ENCODE peak calls at places on chromosomes 2 and 18, in ten cellular contexts. P is AG08395; B is putamen; H is NCI-H1092 treated with DMSO at 0.1 percent for 48 hours; T is stomach; G is KG1; W is IMR-90; Y is GM20000; F is SK-N-DZ; X is stimulated activated CD8-positive, alpha-beta memory T cell treated with anti-CD3 and anti-CD28 coated beads, Interleukin-2, amount 100 ng/mL, for 48 hours. A is an unnamed sample.

GRCh38 chr2:217911283-217911965 is 91.4 kb downstream of the TNS1 start:
- DNase-seq in P (peak; percentile 66), B (no peak), H (no peak), T (no peak), G (no peak), W (no peak), Y (no peak), F (no peak), X (no peak), A (no peak)

GRCh38 chr2:238505119-238505891 is 78.6 kb downstream of the ASB1 start:
- DNase-seq in P (no peak), B (no peak), H (no peak), T (no peak), G (no peak), W (peak; percentile 30), Y (no peak), F (no peak), X (peak; percentile 16), A (no peak)

GRCh38 chr2:170341684-170342631 is 164.0 kb downstream of the MYO3B start:
- DNase-seq in P (no peak), B (no peak), H (peak; percentile 35), T (no peak), G (no peak), W (no peak), Y (no peak), F (no peak), X (no peak), A (no peak)

GRCh38 chr2:240050278-240050677 is 3.0 kb downstream of the OR6B3 start:
- DNase-seq in P (no peak), B (no peak), H (no peak), T (no peak), G (no peak), W (no peak), Y (no peak), F (no peak), X (no peak), A (no peak)

GRCh38 chr2:130949954-130950353 is 113.2 kb downstream of the ARHGEF4 start:
- DNase-seq in P (no peak), B (no peak), H (no peak), T (no peak), G (no peak), W (no peak), Y (no peak), F (no peak), X (no peak), A (no peak)

GRCh38 chr2:241680827-241681599 is 5.6 kb downstream of the DTYMK start:
- DNase-seq in P (peak; percentile 98), B (no peak), H (no peak), T (no peak), G (no peak), W (peak; percentile 99), Y (no peak), F (no peak), X (no peak), A (no peak)

GRCh38 chr2:238859636-238860347 is 11.9 kb downstream of the TWIST2 start:
- DNase-seq in P (no peak), B (no peak), H (no peak), T (peak; percentile 15), G (no peak), W (no peak), Y (no peak), F (no peak), X (no peak), A (no peak)

GRCh38 chr2:201933792-201934229 is 99.8 kb upstream of the FZD7 start:
- DNase-seq in P (peak; percentile 48), B (no peak), H (peak; percentile 6), T (no peak), G (no peak), W (no peak), Y (no peak), F (no peak), X (no peak), A (no peak)

GRCh38 chr2:44933434-44933951 is 8.0 kb upstream of the SIX3 start:
- DNase-seq in P (no peak), B (no peak), H (no peak), T (no peak), G (no peak), W (no peak), Y (no peak), F (no peak), X (no peak), A (no peak)

GRCh38 chr2:14960686-14961324 is 328.3 kb downstream of the LRATD1 start:
- DNase-seq in P (no peak), B (no peak), H (no peak), T (no peak), G (no peak), W (no peak), Y (no peak), F (no peak), X (no peak), A (no peak)

GRCh38 chr2:240344904-240345303 is 90.6 kb upstream of the GPC1 start:
- DNase-seq in P (no peak), B (no peak), H (no peak), T (no peak), G (no peak), W (no peak), Y (no peak), F (no peak), X (no peak), A (no peak)

GRCh38 chr18:77132369-77133050 is at the start of gene MBP:
- DNase-seq in P (no peak), B (no peak), H (peak; percentile 57), T (peak; percentile 93), G (no peak), W (no peak), Y (peak; percentile 89), F (no peak), X (no peak), A (peak; percentile 29)

GRCh38 chr2:160459543-160460332 is 33.9 kb downstream of the RBMS1 start:
- DNase-seq in P (no peak), B (no peak), H (no peak), T (no peak), G (no peak), W (no peak), Y (no peak), F (no peak), X (no peak), A (no peak)

GRCh38 chr18:21242141-21243040 is at the start of gene GREB1L:
- DNase-seq in P (peak; percentile 83), B (peak; percentile 60), H (peak; percentile 57), T (peak; percentile 63), G (no peak), W (no peak), Y (peak; percentile 70), F (peak; percentile 72), X (no peak), A (peak; percentile 43)

GRCh38 chr2:214484701-214485100 is 73.8 kb downstream of the VWC2L start:
- DNase-seq in P (no peak), B (no peak), H (no peak), T (no peak), G (no peak), W (no peak), Y (no peak), F (no peak), X (no peak), A (no peak)

GRCh38 chr2:22513563-22513962 is 871.4 kb upstream of the KLHL29 start:
- DNase-seq in P (no peak), B (no peak), H (no peak), T (no peak), G (no peak), W (no peak), Y (no peak), F (no peak), X (no peak), A (no peak)

GRCh38 chr2:1855150-1855549 is 110.8 kb upstream of the PXDN start:
- DNase-seq in P (no peak), B (peak; percentile 77), H (peak; percentile 17), T (no peak), G (no peak), W (no peak), Y (no peak), F (peak; percentile 79), X (no peak), A (peak; percentile 54)

GRCh38 chr2:40551081-40551480 is 99.2 kb upstream of the SLC8A1 start:
- DNase-seq in P (no peak), B (no peak), H (no peak), T (no peak), G (no peak), W (no peak), Y (no peak), F (no peak), X (no peak), A (no peak)

GRCh38 chr2:41963661-41964525 is 83.9 kb upstream of the PKDCC start:
- DNase-seq in P (no peak), B (no peak), H (peak; percentile 20), T (no peak), G (no peak), W (peak; percentile 26), Y (no peak), F (peak; percentile 72), X (no peak), A (no peak)

GRCh38 chr18:23879126-23879525 is 135.4 kb upstream of the TTC39C start:
- DNase-seq in P (no peak), B (no peak), H (no peak), T (no peak), G (no peak), W (no peak), Y (no peak), F (no peak), X (no peak), A (no peak)

GRCh38 chr2:69830045-69830905 is 815 bp downstream of the GMCL1 start:
- DNase-seq in P (peak; percentile 20), B (peak; percentile 10), H (no peak), T (peak; percentile 48), G (peak; percentile 50), W (no peak), Y (peak; percentile 32), F (peak; percentile 23), X (peak; percentile 15), A (no peak)

GRCh38 chr2:42967959-42968674 is 175.7 kb upstream of the HAAO start:
- DNase-seq in P (peak; percentile 87), B (no peak), H (no peak), T (no peak), G (no peak), W (peak; percentile 93), Y (no peak), F (peak; percentile 57), X (no peak), A (no peak)

GRCh38 chr2:238120463-238121298 is 17.8 kb upstream of the KLHL30 start:
- DNase-seq in P (no peak), B (no peak), H (no peak), T (no peak), G (no peak), W (peak; percentile 19), Y (no peak), F (peak; percentile 76), X (no peak), A (no peak)

GRCh38 chr2:216987176-216987809 is 127.4 kb upstream of the TNP1 start:
- DNase-seq in P (no peak), B (no peak), H (no peak), T (no peak), G (no peak), W (no peak), Y (no peak), F (no peak), X (no peak), A (no peak)

GRCh38 chr2:20509766-20510490 is 63.1 kb downstream of the RHOB start:
- DNase-seq in P (no peak), B (no peak), H (no peak), T (peak; percentile 71), G (no peak), W (peak; percentile 49), Y (no peak), F (peak; percentile 66), X (no peak), A (peak; percentile 88)

GRCh38 chr2:178227187-178227586 is 32.9 kb downstream of the OSBPL6 start:
- DNase-seq in P (peak; percentile 30), B (no peak), H (no peak), T (no peak), G (no peak), W (peak; percentile 76), Y (no peak), F (no peak), X (no peak), A (no peak)

GRCh38 chr2:167964650-167965404 is 282.6 kb downstream of the STK39 start:
- DNase-seq in P (no peak), B (no peak), H (peak; percentile 2), T (no peak), G (no peak), W (peak; percentile 18), Y (no peak), F (peak; percentile 11), X (no peak), A (no peak)

GRCh38 chr18:37316468-37316867 is 249.1 kb downstream of the CELF4 start:
- DNase-seq in P (no peak), B (no peak), H (no peak), T (no peak), G (no peak), W (no peak), Y (no peak), F (no peak), X (no peak), A (no peak)

A was measured in DMS79 treated with DMSO at 0.1 percent for 48 hours.